ENCODE peak calls at places on chromosome 19, in four cellular contexts. N, U, D and E are unnamed samples.

GRCh38 chr19:8004723-8005513 is 523 bp downstream of the ELAVL1 start:
- DNase-seq in D (no peak), U (no peak), N (peak), E (no peak)

GRCh38 chr19:41795031-41795461 is 1.3 kb upstream of the CEACAM3 start:
- DNase-seq in N (peak), D (peak), U (peak), E (peak)

GRCh38 chr19:19464339-19465098 is 50.8 kb downstream of the TSSK6 start:
- DNase-seq in D (no peak), N (no peak), U (no peak), E (no peak)

GRCh38 chr19:58366576-58367430 is 4.3 kb upstream of the ZNF497 start:
- DNase-seq in U (no peak), N (no peak), D (no peak), E (no peak)

GRCh38 chr19:3284759-3285646 is 60.5 kb downstream of the CELF5 start:
- DNase-seq in D (peak), U (peak), N (peak), E (peak)

GRCh38 chr19:38478273-38478971 is 44.9 kb downstream of the RYR1 start:
- DNase-seq in N (peak), U (no peak), D (peak), E (peak)

GRCh38 chr19:50710094-50710493 is 9.5 kb downstream of the SHANK1 start:
- DNase-seq in N (no peak), U (no peak), D (no peak), E (no peak)

GRCh38 chr19:1264801-1265610 is 4.1 kb upstream of the CIRBP start:
- DNase-seq in D (peak), N (peak), U (peak), E (peak)

GRCh38 chr19:17512574-17512939 is 1.1 kb downstream of the PGLS start:
- DNase-seq in U (no peak), N (peak), D (no peak), E (no peak)

DNA sequence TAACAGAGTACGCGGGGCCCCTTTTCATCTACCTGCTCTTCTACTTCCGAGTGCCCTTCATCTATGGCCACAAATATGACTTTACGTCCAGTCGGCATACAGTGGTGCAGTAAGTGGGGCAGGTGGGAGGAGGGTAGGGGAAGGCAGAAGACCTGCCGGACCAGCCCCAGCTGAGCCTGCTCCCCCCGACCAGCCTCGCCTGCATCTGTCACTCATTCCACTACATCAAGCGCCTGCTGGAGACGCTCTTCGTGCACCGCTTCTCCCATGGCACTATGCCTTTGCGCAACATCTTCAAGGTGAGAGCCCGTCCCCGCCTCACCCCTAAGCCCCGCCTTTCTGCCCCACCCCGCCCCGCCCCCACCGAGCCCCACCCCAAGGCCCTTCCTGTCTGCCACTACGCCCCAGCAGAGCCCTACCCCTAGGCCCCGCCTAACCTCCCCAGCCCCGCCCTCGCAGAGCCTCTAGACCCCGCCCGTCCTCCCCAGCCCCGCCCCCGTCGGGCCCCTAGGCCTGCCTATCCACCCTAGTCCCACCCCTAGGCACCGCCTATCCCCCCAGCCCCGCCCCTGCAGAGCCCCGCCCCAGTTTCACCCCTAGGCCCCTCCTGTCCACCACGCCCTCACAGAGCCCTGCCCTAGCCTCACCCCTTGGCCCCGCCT is 7.7 kb downstream of the NDUFB7 start:
- DNase-seq in D (no peak), U (peak), N (peak), E (peak)
- TF ChIP-seq MAX in D (no peak), U (no peak), N (no peak), E (no peak)

DNA sequence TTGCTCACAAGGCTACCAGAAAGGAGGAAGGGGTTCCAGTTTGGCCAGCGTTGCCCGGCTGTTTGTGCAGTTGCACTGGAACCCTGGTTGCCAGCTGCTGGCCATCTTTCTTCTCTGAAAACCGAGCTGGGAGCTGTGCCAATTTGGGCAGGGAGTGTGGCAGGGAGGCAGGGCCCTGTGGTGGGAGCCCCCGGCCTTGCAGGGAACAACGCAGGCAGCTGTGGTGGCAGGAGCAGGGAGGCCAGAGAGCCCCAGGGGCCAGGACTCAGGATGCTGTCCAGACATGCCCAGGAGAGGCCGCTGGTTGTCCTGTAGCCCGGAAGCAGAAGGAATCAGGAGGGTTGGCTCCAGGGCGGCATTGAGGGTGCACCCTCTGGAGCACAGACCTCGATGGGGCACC is 4.8 kb downstream of the KMT5C start:
- DNase-seq in D (no peak), U (no peak), N (no peak), E (no peak)
- TF ChIP-seq KDM1A in D (no peak), U (no peak), N (no peak), E (no peak)

GRCh38 chr19:46404039-46404883 is 9.1 kb downstream of the CCDC8 start:
- DNase-seq in N (peak), D (peak), U (peak), E (peak)
- TF ChIP-seq POLR2A in N (no peak), D (peak), U (no peak), E (peak)

DNA sequence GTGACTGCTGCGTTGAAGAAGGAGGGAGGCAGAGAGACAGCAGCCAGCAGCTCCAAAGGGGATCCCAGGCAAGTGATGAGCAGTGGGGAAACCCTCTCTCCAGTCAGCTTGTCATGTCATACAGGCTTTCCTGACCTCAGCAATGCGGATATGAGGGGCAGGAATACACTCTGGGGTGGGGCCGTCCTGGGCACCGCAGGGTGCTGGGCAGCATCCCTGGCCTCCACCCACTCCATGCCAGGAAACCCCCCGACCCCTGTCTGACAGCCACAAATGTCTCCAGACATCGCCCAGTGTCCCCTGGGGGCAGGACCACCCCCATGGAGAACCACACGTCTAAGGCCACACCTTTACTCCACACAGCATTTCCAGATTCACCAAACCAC is 46.7 kb downstream of the RFX2 start:
- DNase-seq in D (no peak), U (no peak), N (no peak), E (no peak)
- TF ChIP-seq MAX in D (no peak), U (no peak), N (no peak), E (no peak)

DNA sequence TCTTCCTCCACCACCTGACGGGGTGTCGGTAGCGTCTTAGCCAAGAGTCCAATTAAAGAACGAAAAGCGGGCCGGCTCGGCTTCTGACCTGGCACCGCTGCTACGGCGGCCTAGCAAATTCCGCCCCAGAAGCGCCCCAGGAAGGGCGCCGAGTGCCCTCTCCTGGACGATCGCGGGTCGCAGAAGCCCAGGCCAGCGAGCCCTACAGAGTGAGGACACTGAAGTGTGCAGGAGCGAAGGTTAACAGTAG is 1.1 kb upstream of the KMT2B start:
- DNase-seq in D (no peak), N (no peak), U (no peak), E (no peak)
- TF ChIP-seq KDM1A in D (no peak), N (no peak), U (no peak), E (no peak)

GRCh38 chr19:12788682-12789097 is 2.6 kb upstream of the JUNB start:
- DNase-seq in U (no peak), D (peak), N (peak), E (peak)
- TF ChIP-seq POLR2A in U (no peak), D (no peak), N (no peak), E (no peak)